ENCODE peak calls at places on chromosomes 2 and 18, in nine cellular contexts. W, E, X, C, O, Q, Y, K and S are unnamed samples.

GRCh38 chr2:14621114-14621513 is 11.4 kb upstream of the LRATD1 start:
- DNase-seq in W (no peak), E (no peak), X (no peak), C (no peak), O (no peak), Q (peak; percentile 66), Y (no peak), K (no peak), S (no peak)

GRCh38 chr2:54582987-54583386 is 126.9 kb downstream of the SPTBN1 start:
- DNase-seq in W (no peak), E (no peak), X (no peak), C (no peak), O (no peak), Q (no peak), Y (no peak), K (no peak), S (no peak)

GRCh38 chr2:95266781-95267430 is 7.3 kb upstream of the PROM2 start:
- DNase-seq in W (no peak), E (no peak), X (no peak), C (no peak), O (no peak), Q (no peak), Y (no peak), K (peak; percentile 24), S (no peak)

GRCh38 chr2:153834662-153835061 is 37.1 kb upstream of the GALNT13 start:
- DNase-seq in W (no peak), E (no peak), X (no peak), C (no peak), O (no peak), Q (no peak), Y (no peak), K (no peak), S (no peak)

GRCh38 chr2:131030478-131030971 is 62.7 kb downstream of the FAM168B start:
- DNase-seq in W (no peak), E (no peak), X (no peak), C (no peak), O (no peak), Q (no peak), Y (no peak), K (no peak), S (no peak)

GRCh38 chr18:62825382-62825781 is 110.0 kb downstream of the PHLPP1 start:
- DNase-seq in W (no peak), E (no peak), X (no peak), C (no peak), O (no peak), Q (no peak), Y (no peak), K (no peak), S (no peak)

GRCh38 chr2:178829299-178829698 is 22.1 kb upstream of the TTN start:
- DNase-seq in W (no peak), E (no peak), X (no peak), C (no peak), O (no peak), Q (no peak), Y (peak; percentile 9), K (no peak), S (no peak)

GRCh38 chr2:239189711-239190131 is 211.1 kb downstream of the HDAC4 start:
- DNase-seq in W (no peak), E (no peak), X (peak; percentile 48), C (no peak), O (no peak), Q (no peak), Y (no peak), K (no peak), S (no peak)

GRCh38 chr2:47560107-47560819 is 157.3 kb downstream of the MSH2 start:
- DNase-seq in W (no peak), E (no peak), X (no peak), C (no peak), O (peak; percentile 43), Q (no peak), Y (no peak), K (no peak), S (no peak)

GRCh38 chr2:47562548-47562947 is 159.6 kb downstream of the MSH2 start:
- DNase-seq in W (no peak), E (no peak), X (no peak), C (no peak), O (no peak), Q (no peak), Y (no peak), K (no peak), S (no peak)

GRCh38 chr2:47561371-47561770 is 158.4 kb downstream of the MSH2 start:
- DNase-seq in W (no peak), E (no peak), X (no peak), C (no peak), O (no peak), Q (no peak), Y (no peak), K (no peak), S (no peak)

GRCh38 chr2:47564129-47564528 is 161.2 kb downstream of the MSH2 start:
- DNase-seq in W (no peak), E (no peak), X (no peak), C (no peak), O (no peak), Q (no peak), Y (no peak), K (no peak), S (no peak)

GRCh38 chr2:47561906-47562305 is 158.9 kb downstream of the MSH2 start:
- DNase-seq in W (no peak), E (no peak), X (no peak), C (no peak), O (no peak), Q (peak; percentile 14), Y (no peak), K (no peak), S (peak; percentile 29)
- H3K27ac ChIP-seq in W (no peak overlapping the region), E (no peak overlapping the region), X (no peak overlapping the region), C (no peak overlapping the region), O (no peak overlapping the region), Q (no peak overlapping the region), Y (no peak overlapping the region), K (no peak overlapping the region), S (no peak overlapping the region)

DNA sequence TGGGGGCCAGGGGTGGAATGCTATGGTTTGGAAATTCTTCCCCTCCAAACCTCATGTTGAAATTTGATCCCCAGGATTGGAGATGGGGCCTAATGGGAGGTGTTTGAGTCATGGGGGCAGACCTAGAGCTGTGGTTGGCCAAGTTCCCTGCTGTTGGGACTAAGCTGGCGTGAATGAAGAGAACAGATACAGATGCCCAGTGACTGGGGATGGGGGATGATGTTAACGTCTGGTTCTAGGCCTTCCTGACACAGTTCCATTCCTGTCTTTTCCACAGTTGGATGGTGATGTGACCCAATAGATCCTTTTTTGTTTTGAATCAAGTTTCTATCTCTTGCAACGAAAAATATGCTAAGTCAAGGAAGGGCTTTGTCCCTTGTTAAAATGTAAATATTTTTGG is 23.7 kb downstream of the KLHL23 start:
- DNase-seq in W (no peak), E (no peak), X (no peak), C (no peak), O (no peak), Q (no peak), Y (no peak), K (no peak), S (no peak)
- H3K27ac ChIP-seq in W (no peak overlapping the region), E (no peak overlapping the region), X (no peak overlapping the region), C (no peak overlapping the region), O (no peak overlapping the region), Q (no peak overlapping the region), Y (no peak overlapping the region), K (no peak overlapping the region), S (no peak overlapping the region)

GRCh38 chr2:211611621-211612020 is 927.0 kb downstream of the ERBB4 start:
- DNase-seq in W (no peak), E (no peak), X (no peak), C (no peak), O (no peak), Q (no peak), Y (no peak), K (no peak), S (no peak)
- H3K27ac ChIP-seq in W (no peak overlapping the region), E (no peak overlapping the region), X (no peak overlapping the region), C (no peak overlapping the region), O (no peak overlapping the region), Q (no peak overlapping the region), Y (no peak overlapping the region), K (no peak overlapping the region), S (no peak overlapping the region)

GRCh38 chr2:241957276-241957675 is 87.7 kb downstream of the RTP5 start:
- DNase-seq in W (no peak), E (no peak), X (no peak), C (no peak), O (no peak), Q (no peak), Y (no peak), K (no peak), S (no peak)

GRCh38 chr2:241958818-241959545 is 89.5 kb downstream of the RTP5 start:
- DNase-seq in W (no peak), E (no peak), X (no peak), C (no peak), O (no peak), Q (no peak), Y (no peak), K (no peak), S (no peak)

GRCh38 chr2:241959751-241960269 is 90.3 kb downstream of the RTP5 start:
- DNase-seq in W (no peak), E (no peak), X (no peak), C (no peak), O (no peak), Q (no peak), Y (no peak), K (no peak), S (no peak)

GRCh38 chr2:241953324-241953851 is 83.9 kb downstream of the RTP5 start:
- DNase-seq in W (no peak), E (no peak), X (no peak), C (no peak), O (no peak), Q (no peak), Y (no peak), K (no peak), S (no peak)

DNA sequence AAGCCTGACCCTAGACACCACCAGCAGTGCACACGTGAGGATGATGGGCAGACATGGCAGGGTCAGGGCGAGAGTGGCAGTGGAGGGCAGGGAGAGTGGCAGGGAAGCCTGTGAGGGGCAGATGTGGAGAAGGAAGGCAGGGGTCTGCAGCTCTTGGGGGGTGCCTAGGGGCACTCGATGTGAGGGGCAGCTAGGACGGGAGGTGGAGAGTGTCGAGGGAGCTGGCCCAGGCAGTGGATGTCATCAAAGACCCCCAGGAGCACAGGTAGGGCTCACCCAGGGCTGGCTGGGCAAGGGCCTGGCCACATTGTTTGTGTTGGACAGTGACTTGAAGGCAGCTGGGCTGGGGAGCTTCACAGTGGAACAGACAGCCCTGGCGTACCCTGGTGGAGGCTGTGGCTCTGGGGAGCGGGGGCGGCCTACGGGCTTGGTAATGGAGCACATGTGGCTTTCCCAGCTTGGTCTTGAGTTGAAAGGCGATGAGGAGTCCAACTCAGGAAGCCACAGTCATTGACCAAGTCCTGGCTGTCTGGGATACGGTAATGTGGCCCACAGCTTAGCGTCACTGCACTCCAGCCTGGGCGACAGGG is 87.1 kb downstream of the RTP5 start:
- DNase-seq in W (no peak), E (no peak), X (no peak), C (no peak), O (no peak), Q (no peak), Y (no peak), K (no peak), S (no peak)
- H3K27ac ChIP-seq in W (no peak overlapping the region), E (no peak overlapping the region), X (no peak overlapping the region), C (no peak overlapping the region), O (no peak overlapping the region), Q (no peak overlapping the region), Y (no peak overlapping the region), K (no peak overlapping the region), S (no peak overlapping the region)

GRCh38 chr2:132416080-132416911 is at the start of gene GPR39:
- DNase-seq in W (peak; percentile 80), E (peak; percentile 88), X (peak; percentile 76), C (peak; percentile 94), O (peak; percentile 25), Q (peak; percentile 99), Y (peak; percentile 96), K (peak; percentile 94), S (peak; percentile 90)
- H3K27ac ChIP-seq in W (peak within 1 kb of the TSS; percentile 66), E (peak within 1 kb of the TSS; percentile 85), X (no peak within 1 kb of the TSS), C (peak within 1 kb of the TSS; percentile 75), O (no peak within 1 kb of the TSS), Q (peak within 1 kb of the TSS; percentile 92), Y (peak within 1 kb of the TSS; percentile 81), K (peak within 1 kb of the TSS; percentile 89), S (peak within 1 kb of the TSS; percentile 95)

GRCh38 chr18:47415888-47416287 is 164.4 kb upstream of the SKOR2 start:
- DNase-seq in W (no peak), E (no peak), X (no peak), C (no peak), O (no peak), Q (no peak), Y (no peak), K (no peak), S (no peak)
- H3K27ac ChIP-seq in W (no peak overlapping the region), E (no peak overlapping the region), X (no peak overlapping the region), C (no peak overlapping the region), O (no peak overlapping the region), Q (no peak overlapping the region), Y (no peak overlapping the region), K (no peak overlapping the region), S (no peak overlapping the region)